ENCODE peak calls at places on chromosome 1, in seven cellular contexts. M is heart left ventricle, R is Calu3, J is right atrium auricular region, W is BJ, A is choroid plexus epithelial cell, G is IMR-90. F is an unnamed sample.

GRCh38 chr1:181910905-181911304 is 150.6 kb downstream of the ZNF648 start:
- DNase-seq in M (no peak), R (no peak), J (no peak), W (no peak), A (no peak), G (no peak), F (no peak)

GRCh38 chr1:83029916-83030315 is 969.0 kb downstream of the TTLL7 start:
- DNase-seq in M (no peak), R (no peak), J (no peak), W (peak), A (peak), G (no peak), F (no peak)

GRCh38 chr1:233613252-233614172 is at the start of gene KCNK1:
- DNase-seq in M (peak), R (peak), J (peak), W (peak), A (peak), G (peak), F (no peak)

GRCh38 chr1:229562686-229563085 is 4.2 kb upstream of the ABCB10 start:
- DNase-seq in M (no peak), R (no peak), J (no peak), W (no peak), A (no peak), G (no peak), F (no peak)

GRCh38 chr1:206581571-206581981 is 30.7 kb downstream of the EIF2D start:
- DNase-seq in M (no peak), R (no peak), J (no peak), W (no peak), A (no peak), G (no peak), F (no peak)

GRCh38 chr1:183609313-183609712 is 19.1 kb upstream of the NCF2 start:
- DNase-seq in M (peak), R (peak), J (peak), W (no peak), A (peak), G (peak), F (no peak)

GRCh38 chr1:81179239-81179638 is 621.5 kb upstream of the ADGRL2 start:
- DNase-seq in M (no peak), R (peak), J (no peak), W (peak), A (peak), G (peak), F (no peak)

GRCh38 chr1:167052389-167052788 is 37.8 kb downstream of the GPA33 start:
- DNase-seq in M (no peak), R (no peak), J (no peak), W (no peak), A (peak), G (no peak), F (no peak)

GRCh38 chr1:220806408-220806807 is 19.7 kb downstream of the MTARC1 start:
- DNase-seq in M (no peak), R (no peak), J (peak), W (no peak), A (no peak), G (no peak), F (no peak)

GRCh38 chr1:233361876-233362275 is 34.4 kb downstream of the MAP3K21 start:
- DNase-seq in M (no peak), R (no peak), J (no peak), W (no peak), A (no peak), G (peak), F (no peak)

GRCh38 chr1:60078182-60078581 is 4.6 kb upstream of the C1orf87 start:
- DNase-seq in M (no peak), R (no peak), J (no peak), W (peak), A (no peak), G (no peak), F (no peak)

GRCh38 chr1:85612704-85613361 is 32.3 kb downstream of the CCN1 start:
- DNase-seq in M (no peak), R (peak), J (no peak), W (peak), A (peak), G (peak), F (peak)

GRCh38 chr1:111517464-111518225 is 14.2 kb upstream of the ADORA3 start:
- DNase-seq in M (no peak), R (no peak), J (no peak), W (no peak), A (no peak), G (no peak), F (no peak)

GRCh38 chr1:25699501-25700089 is 83.0 kb downstream of the MAN1C1 start:
- DNase-seq in M (peak), R (no peak), J (no peak), W (no peak), A (no peak), G (no peak), F (no peak)

GRCh38 chr1:179814513-179814838 is 63.1 kb downstream of the TOR1AIP2 start:
- DNase-seq in M (peak), R (no peak), J (no peak), W (no peak), A (no peak), G (no peak), F (no peak)

GRCh38 chr1:6471086-6471841 is 5.3 kb upstream of the TNFRSF25 start:
- DNase-seq in M (no peak), R (peak), J (no peak), W (no peak), A (no peak), G (no peak), F (no peak)
- TF ChIP-seq CTCF in M (no peak), R (no peak), J (no peak), W (no peak), A (no peak), G (no peak), F (no peak)

GRCh38 chr1:64038965-64039926 is 164.2 kb upstream of the UBE2U start:
- DNase-seq in M (no peak), R (peak), J (no peak), W (peak), A (peak), G (peak), F (peak)

GRCh38 chr1:64042331-64043100 is 160.9 kb upstream of the UBE2U start:
- DNase-seq in M (peak), R (no peak), J (no peak), W (peak), A (peak), G (peak), F (peak)

GRCh38 chr1:64043976-64044375 is 159.4 kb upstream of the UBE2U start:
- DNase-seq in M (no peak), R (no peak), J (no peak), W (peak), A (peak), G (peak), F (no peak)

GRCh38 chr1:64043328-64043727 is 160.1 kb upstream of the UBE2U start:
- DNase-seq in M (no peak), R (no peak), J (no peak), W (no peak), A (peak), G (no peak), F (no peak)

GRCh38 chr1:64041366-64042131 is 161.9 kb upstream of the UBE2U start:
- DNase-seq in M (no peak), R (no peak), J (no peak), W (no peak), A (no peak), G (no peak), F (no peak)
- TF ChIP-seq CTCF in M (no peak), R (no peak), J (no peak), W (no peak), A (no peak), G (no peak), F (no peak)

GRCh38 chr1:117830222-117830621 is 99.2 kb downstream of the GDAP2 start:
- DNase-seq in M (no peak), R (no peak), J (no peak), W (no peak), A (no peak), G (no peak), F (no peak)

GRCh38 chr1:117826551-117827078 is 102.8 kb downstream of the GDAP2 start:
- DNase-seq in M (peak), R (peak), J (no peak), W (peak), A (peak), G (peak), F (no peak)

GRCh38 chr1:117825414-117825813 is 104.0 kb downstream of the GDAP2 start:
- DNase-seq in M (peak), R (no peak), J (no peak), W (no peak), A (no peak), G (no peak), F (no peak)

GRCh38 chr1:117826119-117826518 is 103.3 kb downstream of the GDAP2 start:
- DNase-seq in M (no peak), R (no peak), J (no peak), W (no peak), A (peak), G (no peak), F (no peak)

DNA sequence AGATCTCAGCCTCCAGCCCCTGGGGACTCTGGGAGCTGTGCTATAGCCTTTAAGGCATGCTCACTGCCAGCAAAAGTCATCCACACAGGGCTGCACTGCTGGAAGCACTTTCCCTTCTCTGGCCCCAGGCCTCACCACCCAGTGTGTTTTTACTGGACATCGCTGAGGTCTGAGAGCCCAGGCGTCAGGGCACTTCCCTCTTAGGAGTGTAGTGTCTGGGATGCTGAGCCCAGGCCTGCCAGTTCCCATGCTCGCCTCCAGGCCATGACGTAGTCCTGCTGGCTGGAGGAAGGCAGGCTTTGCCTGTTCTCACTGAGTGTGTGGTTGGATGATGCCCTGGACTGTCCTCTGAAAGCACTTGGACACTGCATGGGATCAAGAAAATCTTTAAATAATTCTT is 101.2 kb downstream of the GDAP2 start:
- DNase-seq in M (peak), R (no peak), J (peak), W (peak), A (peak), G (peak), F (no peak)
- TF ChIP-seq CTCF in M (no peak), R (no peak), J (no peak), W (no peak), A (peak), G (peak), F (no peak)

DNA sequence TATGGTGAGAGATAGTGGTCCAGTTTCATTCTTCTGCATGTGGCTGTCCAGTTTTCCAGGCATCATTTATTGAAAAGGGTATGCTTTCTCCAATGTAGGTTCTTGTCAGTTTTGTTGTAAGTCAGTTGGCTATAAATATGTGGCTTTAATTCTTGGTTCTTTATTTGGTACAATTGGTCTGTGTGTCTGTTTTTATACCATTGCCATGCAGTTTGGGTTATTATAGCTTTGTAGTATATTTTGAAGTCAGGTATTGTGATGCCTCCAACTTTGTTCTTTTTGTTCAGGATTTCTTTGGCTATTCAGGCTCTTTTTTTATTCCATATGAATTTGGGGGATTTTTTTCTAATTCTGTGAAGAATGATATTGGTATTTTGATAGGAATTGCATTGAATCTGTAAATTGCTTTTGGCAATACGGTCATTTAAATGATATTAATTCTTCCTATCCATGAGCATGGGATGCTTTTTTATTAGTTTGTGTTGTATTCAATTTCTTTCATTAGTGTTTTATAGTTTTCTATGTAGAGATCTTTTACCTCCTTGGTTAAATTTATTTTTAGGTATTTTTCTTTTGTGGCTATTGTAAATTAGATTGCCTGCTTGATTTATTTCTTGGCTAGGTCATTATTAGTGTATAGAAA is 3.3 kb downstream of the DNAH14 start:
- DNase-seq in M (no peak), R (no peak), J (no peak), W (no peak), A (no peak), G (no peak), F (no peak)
- TF ChIP-seq CTCF in M (no peak), R (no peak), J (no peak), W (no peak), A (no peak), G (no peak), F (no peak)

GRCh38 chr1:215566556-215567490 is at the start of gene KCTD3:
- DNase-seq in M (peak), R (peak), J (peak), W (peak), A (peak), G (peak), F (peak)
- TF ChIP-seq CTCF in M (no peak), R (no peak), J (no peak), W (no peak), A (no peak), G (no peak), F (no peak)

GRCh38 chr1:116168277-116169032 is 57.3 kb downstream of the MAB21L3 start:
- DNase-seq in M (peak), R (peak), J (peak), W (no peak), A (peak), G (peak), F (no peak)
- TF ChIP-seq CTCF in M (peak), R (peak), J (peak), W (peak), A (peak), G (peak), F (no peak)

GRCh38 chr1:78500529-78500928 is 9.8 kb downstream of the PTGFR start:
- DNase-seq in M (no peak), R (no peak), J (no peak), W (no peak), A (no peak), G (no peak), F (peak)
- TF ChIP-seq CTCF in M (no peak), R (no peak), J (no peak), W (no peak), A (no peak), G (no peak), F (no peak)